ENCODE peak calls at places on chromosomes 16 and 17, in six cellular contexts. One of them, this sample, is unnamed.

GRCh38 chr17:38544175-38544838 is 61.4 kb downstream of the SRCIN1 start:
- DNase-seq in T-helper 1 cell: no peak
- DNase-seq in NCI-H460: no peak
- DNase-seq in activated naive CD4-positive, alpha-beta T cell treated with anti-CD3 and anti-CD28 coated beads for 36 hours: no peak
- DNase-seq in stimulated activated CD4-positive, alpha-beta T cell treated with anti-CD3 and anti-CD28 coated beads, Interleukin-15, amount 100 ng/mL, for 1 hour: no peak
- DNase-seq in NCI-H748 treated with DMSO at 0.1 percent for 48 hours: no peak
- DNase-seq in this sample: peak

GRCh38 chr17:8408371-8408770 is 10.7 kb upstream of the RNF222 start:
- DNase-seq in T-helper 1 cell: no peak
- DNase-seq in activated naive CD4-positive, alpha-beta T cell treated with anti-CD3 and anti-CD28 coated beads for 36 hours: no peak
- DNase-seq in NCI-H460: no peak
- DNase-seq in stimulated activated CD4-positive, alpha-beta T cell treated with anti-CD3 and anti-CD28 coated beads, Interleukin-15, amount 100 ng/mL, for 1 hour: no peak
- DNase-seq in NCI-H748 treated with DMSO at 0.1 percent for 48 hours: no peak
- DNase-seq in this sample: no peak

GRCh38 chr17:40363480-40363838 is 1.1 kb downstream of the GJD3 start:
- DNase-seq in NCI-H460: no peak
- DNase-seq in NCI-H748 treated with DMSO at 0.1 percent for 48 hours: no peak
- DNase-seq in stimulated activated CD4-positive, alpha-beta T cell treated with anti-CD3 and anti-CD28 coated beads, Interleukin-15, amount 100 ng/mL, for 1 hour: no peak
- DNase-seq in activated naive CD4-positive, alpha-beta T cell treated with anti-CD3 and anti-CD28 coated beads for 36 hours: no peak
- DNase-seq in T-helper 1 cell: no peak
- DNase-seq in this sample: no peak

GRCh38 chr17:70144260-70144846 is 25.0 kb upstream of the KCNJ2 start:
- DNase-seq in T-helper 1 cell: no peak
- DNase-seq in activated naive CD4-positive, alpha-beta T cell treated with anti-CD3 and anti-CD28 coated beads for 36 hours: no peak
- DNase-seq in stimulated activated CD4-positive, alpha-beta T cell treated with anti-CD3 and anti-CD28 coated beads, Interleukin-15, amount 100 ng/mL, for 1 hour: no peak
- DNase-seq in NCI-H460: no peak
- DNase-seq in NCI-H748 treated with DMSO at 0.1 percent for 48 hours: peak
- DNase-seq in this sample: no peak

GRCh38 chr17:16313159-16314090 is 39.8 kb downstream of the CENPV start:
- DNase-seq in activated naive CD4-positive, alpha-beta T cell treated with anti-CD3 and anti-CD28 coated beads for 36 hours: no peak
- DNase-seq in T-helper 1 cell: no peak
- DNase-seq in NCI-H748 treated with DMSO at 0.1 percent for 48 hours: no peak
- DNase-seq in stimulated activated CD4-positive, alpha-beta T cell treated with anti-CD3 and anti-CD28 coated beads, Interleukin-15, amount 100 ng/mL, for 1 hour: no peak
- DNase-seq in NCI-H460: no peak
- DNase-seq in this sample: no peak

GRCh38 chr16:4261557-4262172 is 11.2 kb downstream of the TFAP4 start:
- DNase-seq in stimulated activated CD4-positive, alpha-beta T cell treated with anti-CD3 and anti-CD28 coated beads, Interleukin-15, amount 100 ng/mL, for 1 hour: no peak
- DNase-seq in activated naive CD4-positive, alpha-beta T cell treated with anti-CD3 and anti-CD28 coated beads for 36 hours: peak
- DNase-seq in NCI-H748 treated with DMSO at 0.1 percent for 48 hours: no peak
- DNase-seq in T-helper 1 cell: peak
- DNase-seq in NCI-H460: no peak
- DNase-seq in this sample: no peak

GRCh38 chr16:30541502-30542329 is 7.1 kb upstream of the ZNF747 start:
- DNase-seq in activated naive CD4-positive, alpha-beta T cell treated with anti-CD3 and anti-CD28 coated beads for 36 hours: no peak
- DNase-seq in T-helper 1 cell: no peak
- DNase-seq in stimulated activated CD4-positive, alpha-beta T cell treated with anti-CD3 and anti-CD28 coated beads, Interleukin-15, amount 100 ng/mL, for 1 hour: no peak
- DNase-seq in NCI-H460: no peak
- DNase-seq in NCI-H748 treated with DMSO at 0.1 percent for 48 hours: no peak
- DNase-seq in this sample: no peak

GRCh38 chr17:75405365-75406221 is at the start of gene GRB2:
- DNase-seq in T-helper 1 cell: peak
- DNase-seq in stimulated activated CD4-positive, alpha-beta T cell treated with anti-CD3 and anti-CD28 coated beads, Interleukin-15, amount 100 ng/mL, for 1 hour: peak
- DNase-seq in activated naive CD4-positive, alpha-beta T cell treated with anti-CD3 and anti-CD28 coated beads for 36 hours: peak
- DNase-seq in NCI-H748 treated with DMSO at 0.1 percent for 48 hours: peak
- DNase-seq in NCI-H460: peak
- DNase-seq in this sample: peak

GRCh38 chr16:53156516-53156915 is 101.7 kb downstream of the CHD9 start:
- DNase-seq in NCI-H748 treated with DMSO at 0.1 percent for 48 hours: no peak
- DNase-seq in stimulated activated CD4-positive, alpha-beta T cell treated with anti-CD3 and anti-CD28 coated beads, Interleukin-15, amount 100 ng/mL, for 1 hour: no peak
- DNase-seq in T-helper 1 cell: no peak
- DNase-seq in NCI-H460: no peak
- DNase-seq in activated naive CD4-positive, alpha-beta T cell treated with anti-CD3 and anti-CD28 coated beads for 36 hours: no peak
- DNase-seq in this sample: no peak

GRCh38 chr17:18182978-18183333 is 672 bp upstream of the ALKBH5 start:
- DNase-seq in NCI-H748 treated with DMSO at 0.1 percent for 48 hours: peak
- DNase-seq in stimulated activated CD4-positive, alpha-beta T cell treated with anti-CD3 and anti-CD28 coated beads, Interleukin-15, amount 100 ng/mL, for 1 hour: peak
- DNase-seq in activated naive CD4-positive, alpha-beta T cell treated with anti-CD3 and anti-CD28 coated beads for 36 hours: peak
- DNase-seq in T-helper 1 cell: no peak
- DNase-seq in NCI-H460: no peak
- DNase-seq in this sample: peak

GRCh38 chr16:89722392-89723278 is 1.3 kb downstream of the ZNF276 start:
- DNase-seq in NCI-H748 treated with DMSO at 0.1 percent for 48 hours: no peak
- DNase-seq in NCI-H460: peak
- DNase-seq in T-helper 1 cell: peak
- DNase-seq in stimulated activated CD4-positive, alpha-beta T cell treated with anti-CD3 and anti-CD28 coated beads, Interleukin-15, amount 100 ng/mL, for 1 hour: peak
- DNase-seq in activated naive CD4-positive, alpha-beta T cell treated with anti-CD3 and anti-CD28 coated beads for 36 hours: peak
- DNase-seq in this sample: peak

GRCh38 chr17:7867881-7868329 is 10.1 kb downstream of the CYB5D1 start:
- DNase-seq in activated naive CD4-positive, alpha-beta T cell treated with anti-CD3 and anti-CD28 coated beads for 36 hours: no peak
- DNase-seq in NCI-H460: no peak
- DNase-seq in NCI-H748 treated with DMSO at 0.1 percent for 48 hours: no peak
- DNase-seq in T-helper 1 cell: peak
- DNase-seq in stimulated activated CD4-positive, alpha-beta T cell treated with anti-CD3 and anti-CD28 coated beads, Interleukin-15, amount 100 ng/mL, for 1 hour: no peak
- DNase-seq in this sample: no peak

GRCh38 chr16:74724820-74725549 is 24.3 kb upstream of the MLKL start:
- DNase-seq in NCI-H460: peak
- DNase-seq in activated naive CD4-positive, alpha-beta T cell treated with anti-CD3 and anti-CD28 coated beads for 36 hours: no peak
- DNase-seq in NCI-H748 treated with DMSO at 0.1 percent for 48 hours: no peak
- DNase-seq in T-helper 1 cell: no peak
- DNase-seq in stimulated activated CD4-positive, alpha-beta T cell treated with anti-CD3 and anti-CD28 coated beads, Interleukin-15, amount 100 ng/mL, for 1 hour: no peak
- DNase-seq in this sample: no peak

GRCh38 chr16:11708421-11708820 is 34.2 kb downstream of the TXNDC11 start:
- DNase-seq in activated naive CD4-positive, alpha-beta T cell treated with anti-CD3 and anti-CD28 coated beads for 36 hours: no peak
- DNase-seq in stimulated activated CD4-positive, alpha-beta T cell treated with anti-CD3 and anti-CD28 coated beads, Interleukin-15, amount 100 ng/mL, for 1 hour: no peak
- DNase-seq in T-helper 1 cell: no peak
- DNase-seq in NCI-H460: no peak
- DNase-seq in NCI-H748 treated with DMSO at 0.1 percent for 48 hours: no peak
- DNase-seq in this sample: no peak

GRCh38 chr17:51461578-51462004 is 201.2 kb downstream of the UTP18 start:
- DNase-seq in NCI-H748 treated with DMSO at 0.1 percent for 48 hours: peak
- DNase-seq in T-helper 1 cell: peak
- DNase-seq in activated naive CD4-positive, alpha-beta T cell treated with anti-CD3 and anti-CD28 coated beads for 36 hours: peak
- DNase-seq in stimulated activated CD4-positive, alpha-beta T cell treated with anti-CD3 and anti-CD28 coated beads, Interleukin-15, amount 100 ng/mL, for 1 hour: no peak
- DNase-seq in NCI-H460: peak
- DNase-seq in this sample: no peak

GRCh38 chr16:30662449-30662848 is 4.2 kb downstream of the FBRS start:
- DNase-seq in activated naive CD4-positive, alpha-beta T cell treated with anti-CD3 and anti-CD28 coated beads for 36 hours: no peak
- DNase-seq in stimulated activated CD4-positive, alpha-beta T cell treated with anti-CD3 and anti-CD28 coated beads, Interleukin-15, amount 100 ng/mL, for 1 hour: no peak
- DNase-seq in T-helper 1 cell: no peak
- DNase-seq in NCI-H460: no peak
- DNase-seq in NCI-H748 treated with DMSO at 0.1 percent for 48 hours: no peak
- DNase-seq in this sample: no peak

GRCh38 chr16:27225536-27226360 is 22.4 kb downstream of the KDM8 start:
- DNase-seq in NCI-H748 treated with DMSO at 0.1 percent for 48 hours: no peak
- DNase-seq in NCI-H460: no peak
- DNase-seq in stimulated activated CD4-positive, alpha-beta T cell treated with anti-CD3 and anti-CD28 coated beads, Interleukin-15, amount 100 ng/mL, for 1 hour: no peak
- DNase-seq in T-helper 1 cell: no peak
- DNase-seq in activated naive CD4-positive, alpha-beta T cell treated with anti-CD3 and anti-CD28 coated beads for 36 hours: no peak
- DNase-seq in this sample: no peak

GRCh38 chr17:41212524-41213169 is 13.8 kb upstream of the KRTAP9-2 start:
- DNase-seq in NCI-H748 treated with DMSO at 0.1 percent for 48 hours: peak
- DNase-seq in activated naive CD4-positive, alpha-beta T cell treated with anti-CD3 and anti-CD28 coated beads for 36 hours: no peak
- DNase-seq in NCI-H460: no peak
- DNase-seq in stimulated activated CD4-positive, alpha-beta T cell treated with anti-CD3 and anti-CD28 coated beads, Interleukin-15, amount 100 ng/mL, for 1 hour: no peak
- DNase-seq in T-helper 1 cell: no peak
- DNase-seq in this sample: no peak

GRCh38 chr16:73997340-73997711 is 299.3 kb upstream of the PSMD7 start:
- DNase-seq in activated naive CD4-positive, alpha-beta T cell treated with anti-CD3 and anti-CD28 coated beads for 36 hours: no peak
- DNase-seq in stimulated activated CD4-positive, alpha-beta T cell treated with anti-CD3 and anti-CD28 coated beads, Interleukin-15, amount 100 ng/mL, for 1 hour: no peak
- DNase-seq in NCI-H460: no peak
- DNase-seq in T-helper 1 cell: no peak
- DNase-seq in NCI-H748 treated with DMSO at 0.1 percent for 48 hours: no peak
- DNase-seq in this sample: no peak

GRCh38 chr17:57817299-57817698 is 32.5 kb downstream of the MRPS23 start:
- DNase-seq in stimulated activated CD4-positive, alpha-beta T cell treated with anti-CD3 and anti-CD28 coated beads, Interleukin-15, amount 100 ng/mL, for 1 hour: no peak
- DNase-seq in activated naive CD4-positive, alpha-beta T cell treated with anti-CD3 and anti-CD28 coated beads for 36 hours: no peak
- DNase-seq in NCI-H748 treated with DMSO at 0.1 percent for 48 hours: no peak
- DNase-seq in T-helper 1 cell: no peak
- DNase-seq in NCI-H460: no peak
- DNase-seq in this sample: no peak